ENCODE peak calls at places on chromosomes 2 and 18, in four cellular contexts. Z is choroid plexus epithelial cell, G is colonic mucosa, E is activated B cell treated with CpG ODN at 0.5 μM for 24 hours. S is an unnamed sample.

GRCh38 chr18:44792456-44793080 is 111.9 kb downstream of the SETBP1 start:
- DNase-seq in E (no peak), G (no peak), Z (no peak), S (no peak)

GRCh38 chr18:41096504-41096903 is 858.5 kb upstream of the PIK3C3 start:
- DNase-seq in E (no peak), G (no peak), Z (peak; percentile 76), S (no peak)

GRCh38 chr2:221524158-221524557 is 47.9 kb downstream of the EPHA4 start:
- DNase-seq in Z (no peak), G (no peak), E (no peak), S (no peak)

GRCh38 chr2:240857039-240858008 is 11.3 kb upstream of the AGXT start:
- DNase-seq in G (peak; percentile 53), Z (no peak), E (no peak), S (no peak)

GRCh38 chr2:218145124-218145523 is 19.3 kb downstream of the CXCR2 start:
- DNase-seq in E (no peak), G (no peak), Z (peak; percentile 71), S (no peak)

GRCh38 chr2:230690439-230690838 is 22.2 kb upstream of the CAB39 start:
- DNase-seq in E (no peak), Z (no peak), G (peak; percentile 44), S (no peak)

GRCh38 chr2:190783513-190784263 is 96.9 kb upstream of the GLS start:
- DNase-seq in Z (no peak), E (no peak), G (no peak), S (no peak)

GRCh38 chr2:43226955-43227829 is 786 bp upstream of the ZFP36L2 start:
- DNase-seq in E (peak; percentile 74), Z (peak; percentile 87), G (peak; percentile 97), S (peak; percentile 76)

GRCh38 chr18:6414118-6414722 is 491 bp downstream of the L3MBTL4 start:
- DNase-seq in Z (peak; percentile 16), G (peak; percentile 72), E (peak; percentile 63), S (peak; percentile 73)

GRCh38 chr2:225017713-225018112 is 24.6 kb downstream of the DOCK10 start:
- DNase-seq in Z (no peak), G (no peak), E (no peak), S (no peak)

GRCh38 chr2:36667931-36668330 is 28.6 kb upstream of the VIT start:
- DNase-seq in G (no peak), E (no peak), Z (peak; percentile 22), S (no peak)

GRCh38 chr2:160271166-160272086 is 71.4 kb upstream of the ITGB6 start:
- DNase-seq in G (no peak), E (no peak), Z (no peak), S (no peak)

GRCh38 chr2:160269365-160269764 is 69.3 kb upstream of the ITGB6 start:
- DNase-seq in E (no peak), Z (no peak), G (no peak), S (no peak)

GRCh38 chr2:160270571-160271113 is 70.6 kb upstream of the ITGB6 start:
- DNase-seq in Z (no peak), G (no peak), E (no peak), S (peak; percentile 44)

GRCh38 chr2:160268382-160268781 is 68.3 kb upstream of the ITGB6 start:
- DNase-seq in E (no peak), Z (no peak), G (no peak), S (no peak)

DNA sequence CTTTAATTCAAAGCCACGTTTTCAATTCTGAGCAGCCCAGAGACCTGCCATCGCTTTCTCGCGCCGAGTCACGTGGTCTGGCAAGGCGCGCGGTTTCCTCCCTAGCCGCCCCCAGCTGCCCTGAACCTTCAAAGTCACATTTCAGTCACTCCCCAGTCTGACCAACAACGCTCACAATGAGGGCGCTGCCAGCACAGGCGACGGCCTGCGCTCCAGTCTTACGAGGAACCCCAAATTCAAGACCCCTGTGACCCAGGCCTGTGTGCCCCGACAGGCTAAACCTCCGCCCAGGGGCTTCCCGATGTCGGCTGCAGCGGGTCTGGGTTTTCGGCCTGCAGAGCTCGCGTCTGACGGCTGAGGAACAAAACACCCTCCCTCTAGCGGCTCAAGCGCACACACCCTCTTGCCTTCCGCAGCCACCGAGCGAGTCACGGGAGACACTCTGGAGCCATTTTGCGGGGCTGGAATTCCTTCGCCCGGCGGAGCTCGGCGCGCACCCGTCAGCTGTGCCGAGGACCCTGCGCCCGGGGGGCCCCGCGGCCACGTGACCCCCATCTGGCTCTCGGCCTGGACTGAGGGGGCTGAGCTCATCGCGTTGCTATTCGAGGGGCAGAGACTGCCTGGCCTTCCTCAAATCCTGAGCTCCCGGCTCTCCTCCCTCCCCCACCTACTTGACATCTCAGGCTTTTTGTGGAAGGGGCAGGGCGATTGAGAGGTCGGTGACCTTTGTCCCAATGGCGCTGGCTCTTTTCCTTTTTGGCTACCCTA is 69.9 kb upstream of the ITGB6 start:
- DNase-seq in G (peak; percentile 79), E (peak; percentile 64), Z (peak; percentile 97), S (peak; percentile 90)
- TF ChIP-seq CTCF in G (peak; percentile 55), E (no peak), Z (peak; percentile 81), S (peak; percentile 69)

DNA sequence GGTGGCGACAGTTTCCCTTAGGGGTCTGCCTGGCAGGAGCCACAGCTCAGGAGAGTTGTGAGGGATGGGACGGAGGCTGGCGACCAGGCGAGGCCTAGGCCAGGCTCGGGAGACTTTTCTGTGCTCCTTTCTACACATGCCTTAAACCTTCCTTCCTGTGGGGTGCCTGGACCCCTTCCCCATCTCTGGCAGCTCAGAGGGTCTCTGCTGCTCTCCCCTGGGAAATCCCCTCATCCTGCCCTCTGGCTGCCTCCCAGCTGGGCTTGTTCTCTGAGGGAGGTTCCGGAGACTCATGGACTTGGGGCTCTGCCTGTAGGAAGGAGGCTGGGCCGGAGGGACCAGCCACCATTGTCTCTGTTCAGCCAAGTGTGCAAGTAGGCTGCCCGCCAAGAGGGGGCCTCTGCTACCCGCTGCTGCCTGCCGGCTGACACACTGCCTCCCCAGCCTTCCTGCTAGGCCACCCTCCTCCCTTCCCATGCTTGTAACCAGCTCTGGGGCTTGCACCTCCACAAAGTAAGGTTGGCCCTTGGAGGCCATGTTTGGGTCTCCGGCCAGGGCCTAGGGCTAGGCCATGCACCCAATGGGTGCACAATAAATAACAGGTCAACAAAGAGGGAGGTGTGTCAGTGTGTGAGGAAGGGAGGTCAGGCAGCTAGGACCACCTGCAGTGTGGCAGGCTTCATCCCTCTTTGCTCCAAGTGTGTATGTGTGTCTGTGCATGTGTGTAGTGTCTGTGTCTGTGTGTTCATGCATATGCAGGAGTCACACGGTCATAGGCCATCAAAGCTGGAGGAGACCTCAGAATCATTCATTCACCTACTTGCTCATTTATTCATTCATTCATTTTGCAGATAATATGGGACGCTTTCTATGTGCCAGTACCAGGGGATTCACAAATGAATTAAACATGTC is 28.8 kb downstream of the PSD4 start:
- DNase-seq in G (no peak), Z (no peak), E (no peak), S (no peak)
- TF ChIP-seq CTCF in G (no peak), Z (no peak), E (no peak), S (no peak)

GRCh38 chr2:232522014-232522854 is 2.0 kb downstream of the PRSS56 start:
- DNase-seq in G (peak; percentile 57), E (peak; percentile 79), Z (peak; percentile 15), S (peak; percentile 61)
- TF ChIP-seq CTCF in G (peak; percentile 84), E (peak; percentile 56), Z (peak; percentile 52), S (peak; percentile 99)

GRCh38 chr2:63257473-63257872 is 206.8 kb downstream of the OTX1 start:
- DNase-seq in G (no peak), Z (no peak), E (no peak), S (no peak)
- TF ChIP-seq CTCF in G (no peak), Z (no peak), E (no peak), S (no peak)

DNA sequence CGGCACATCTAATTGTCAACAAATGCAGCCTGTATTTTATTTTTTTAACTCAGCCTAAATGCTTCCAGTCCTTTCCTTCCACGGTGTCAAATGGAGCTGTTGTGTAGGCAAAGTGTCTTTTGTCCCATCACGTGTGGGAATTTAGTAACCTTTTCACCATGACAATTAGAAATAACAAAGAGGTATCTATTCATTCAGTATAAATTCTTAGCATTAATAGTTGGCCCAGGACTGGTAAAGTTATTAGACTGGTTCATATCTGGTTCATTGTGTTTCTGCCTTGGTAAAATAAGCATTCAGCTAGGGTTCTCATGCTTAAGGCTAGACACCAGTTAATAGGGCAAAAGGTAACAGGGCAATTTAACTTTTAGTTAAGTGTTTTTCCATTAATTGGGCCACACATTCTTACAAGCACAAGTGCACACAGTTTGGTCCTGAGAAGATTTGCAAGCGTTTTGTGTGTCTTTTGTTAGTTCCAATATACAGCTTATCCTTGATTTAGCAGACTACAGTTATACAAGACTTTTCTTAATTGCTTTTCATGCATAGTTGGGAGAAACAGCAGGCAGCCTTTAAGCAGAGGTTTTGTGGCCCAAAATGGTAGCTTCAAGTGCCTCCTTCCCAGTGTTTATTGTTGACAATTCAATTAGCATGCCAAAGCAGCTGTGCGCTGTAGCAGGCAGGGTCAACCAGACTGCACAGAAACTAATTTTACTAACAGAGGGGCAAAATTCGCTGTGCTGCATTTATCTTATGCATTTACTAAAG is 47.7 kb downstream of the FRZB start:
- DNase-seq in Z (no peak), G (no peak), E (no peak), S (no peak)
- TF ChIP-seq CTCF in Z (no peak), G (no peak), E (no peak), S (no peak)

DNA sequence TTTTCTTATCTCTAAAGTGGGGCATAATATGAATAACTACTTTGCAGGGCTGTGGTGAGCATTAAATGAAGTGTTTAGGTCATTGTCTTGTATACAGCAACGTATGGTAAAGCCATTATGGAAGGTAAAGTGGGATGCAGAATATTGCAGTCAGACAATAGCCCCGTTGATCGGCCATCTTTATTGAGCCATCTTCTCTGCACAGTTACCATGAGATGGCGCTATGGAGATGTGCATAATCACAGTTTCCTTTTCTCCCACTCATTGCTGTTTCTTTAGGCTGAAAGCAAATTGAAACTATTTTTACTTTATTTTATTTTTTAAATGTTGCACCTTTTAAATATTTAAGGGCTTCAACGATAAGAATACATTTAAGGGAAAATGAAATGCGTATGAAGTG is 108.9 kb downstream of the THSD7B start:
- DNase-seq in G (no peak), E (no peak), Z (no peak), S (no peak)
- TF ChIP-seq CTCF in G (no peak), E (no peak), Z (no peak), S (peak; percentile 11)

GRCh38 chr2:181457741-181458425 is 697 bp downstream of the ITGA4 start:
- DNase-seq in E (peak; percentile 48), G (peak; percentile 39), Z (peak; percentile 64), S (no peak)
- TF ChIP-seq CTCF in E (no peak), G (no peak), Z (peak; percentile 9), S (no peak)